ENCODE peak calls at places on chromosome 16, in seven cellular contexts. U is CD8-positive, alpha-beta memory T cell; M is cardiac muscle cell; G is PC-3; T is Panc1; Q is A549; A is neural progenitor cell. I is an unnamed sample.

GRCh38 chr16:81562174-81562849 is 117.7 kb downstream of the CMIP start:
- DNase-seq in A (no peak), Q (no peak), G (no peak), M (no peak), U (no peak), T (no peak), I (no peak)

GRCh38 chr16:69112285-69113129 is 7.1 kb downstream of the HAS3 start:
- DNase-seq in G (peak; percentile 38), A (peak; percentile 84), U (peak; percentile 16), M (peak; percentile 54), Q (peak; percentile 66), T (no peak), I (no peak)

GRCh38 chr16:50467943-50468748 is 80.0 kb upstream of the NKD1 start:
- DNase-seq in U (no peak), M (peak; percentile 47), T (no peak), G (no peak), Q (no peak), A (peak; percentile 93), I (no peak)

GRCh38 chr16:53429221-53429943 is 4.9 kb upstream of the RBL2 start:
- DNase-seq in T (no peak), U (no peak), M (no peak), Q (no peak), G (peak; percentile 55), A (no peak), I (no peak)

GRCh38 chr16:86998196-86999001 is 318.8 kb downstream of the C16orf95 start:
- DNase-seq in Q (no peak), U (no peak), A (no peak), T (no peak), G (no peak), M (no peak), I (no peak)

GRCh38 chr16:48291754-48292153 is 44.4 kb upstream of the ABCC11 start:
- DNase-seq in A (no peak), G (no peak), M (no peak), T (no peak), U (no peak), Q (no peak), I (no peak)

GRCh38 chr16:90046122-90046970 is 27.1 kb upstream of the DBNDD1 start:
- DNase-seq in U (no peak), T (no peak), G (no peak), M (no peak), Q (no peak), A (no peak), I (no peak)

GRCh38 chr16:88406096-88407041 is 23.6 kb downstream of the ZNF469 start:
- DNase-seq in A (peak; percentile 50), T (no peak), G (no peak), M (no peak), U (no peak), Q (no peak), I (no peak)

GRCh38 chr16:27748868-27749546 is 199.1 kb downstream of the KATNIP start:
- DNase-seq in G (peak; percentile 65), U (no peak), A (peak; percentile 61), Q (peak; percentile 37), M (peak; percentile 71), T (no peak), I (no peak)

GRCh38 chr16:74291577-74292208 is 4.9 kb upstream of the PSMD7 start:
- DNase-seq in G (no peak), T (no peak), A (no peak), Q (no peak), M (no peak), U (no peak), I (no peak)

GRCh38 chr16:15953929-15954813 is 4.8 kb downstream of the ABCC1 start:
- DNase-seq in M (no peak), Q (no peak), A (no peak), T (no peak), U (no peak), G (no peak), I (no peak)
- H3K4me1 ChIP-seq in M (peaks cover 16% of the 10 kb centered on the region), Q (peaks cover 68% of the 10 kb centered on the region), A (peaks cover 20% of the 10 kb centered on the region), T (peaks cover 70% of the 10 kb centered on the region), U (peaks cover 49% of the 10 kb centered on the region), G (peaks cover 4% of the 10 kb centered on the region), I (peaks cover 40% of the 10 kb centered on the region)

DNA sequence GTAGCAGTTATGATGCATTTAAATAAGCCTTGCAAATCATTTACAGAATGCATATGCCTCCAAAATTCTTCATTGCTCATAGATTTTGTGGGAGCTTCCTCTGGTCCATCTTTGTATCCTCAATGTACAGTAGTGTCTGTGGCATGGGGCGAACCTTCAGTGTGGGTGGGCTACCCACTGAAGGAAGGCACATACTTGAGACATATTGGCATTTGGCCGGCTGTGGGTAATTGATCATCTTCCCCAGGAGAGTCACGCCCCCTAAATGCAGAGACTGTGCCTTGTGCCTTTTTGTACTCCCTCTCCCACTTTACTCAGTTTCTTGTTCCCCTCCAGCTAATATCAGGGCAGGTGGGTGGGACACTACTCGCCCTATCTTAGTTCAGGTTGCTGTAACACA is 132.0 kb downstream of the NPIPB5 start:
- DNase-seq in U (no peak), G (no peak), Q (no peak), A (no peak), T (no peak), M (no peak), I (peak; percentile 79)
- H3K4me1 ChIP-seq in U (no peaks in the 10 kb centered on the region), G (peaks cover 8% of the 10 kb centered on the region), Q (no peaks in the 10 kb centered on the region), A (no peaks in the 10 kb centered on the region), T (no peaks in the 10 kb centered on the region), M (no peaks in the 10 kb centered on the region), I (no peaks in the 10 kb centered on the region)

GRCh38 chr16:72921106-72921505 is 126.8 kb downstream of the ZFHX3 start:
- DNase-seq in M (no peak), A (no peak), T (no peak), U (no peak), G (no peak), Q (no peak), I (no peak)
- H3K4me1 ChIP-seq in M (peaks cover 14% of the 10 kb centered on the region), A (peaks cover 8% of the 10 kb centered on the region), T (no peaks in the 10 kb centered on the region), U (no peaks in the 10 kb centered on the region), G (no peaks in the 10 kb centered on the region), Q (peaks cover under 1% of the 10 kb centered on the region), I (peaks cover 19% of the 10 kb centered on the region)

DNA sequence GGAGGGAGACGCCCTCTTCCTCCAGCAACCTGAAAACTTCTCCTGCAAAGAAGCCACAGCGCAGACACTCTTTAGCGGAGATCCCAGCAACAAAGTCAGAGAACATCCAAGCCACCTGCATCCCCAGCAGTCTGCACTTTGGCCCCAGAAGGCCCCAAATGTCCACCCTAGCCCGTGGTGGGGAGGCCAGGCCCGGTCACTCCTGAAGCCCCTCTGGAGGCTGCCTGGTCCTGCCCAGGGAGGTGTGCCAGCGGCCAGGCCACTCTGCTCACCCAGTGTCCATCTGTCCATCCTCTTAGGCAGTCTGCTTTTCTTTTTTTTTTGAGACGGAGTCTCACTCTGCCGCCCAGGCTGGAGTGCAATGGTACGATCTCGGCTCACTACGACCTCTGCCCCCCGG is 5.4 kb downstream of the HAGHL start:
- DNase-seq in A (no peak), G (no peak), U (no peak), T (no peak), Q (no peak), M (no peak), I (no peak)
- H3K4me1 ChIP-seq in A (peaks cover 5% of the 10 kb centered on the region), G (peaks cover 7% of the 10 kb centered on the region), U (no peaks in the 10 kb centered on the region), T (no peaks in the 10 kb centered on the region), Q (peaks cover 6% of the 10 kb centered on the region), M (no peaks in the 10 kb centered on the region), I (peaks cover 20% of the 10 kb centered on the region)

DNA sequence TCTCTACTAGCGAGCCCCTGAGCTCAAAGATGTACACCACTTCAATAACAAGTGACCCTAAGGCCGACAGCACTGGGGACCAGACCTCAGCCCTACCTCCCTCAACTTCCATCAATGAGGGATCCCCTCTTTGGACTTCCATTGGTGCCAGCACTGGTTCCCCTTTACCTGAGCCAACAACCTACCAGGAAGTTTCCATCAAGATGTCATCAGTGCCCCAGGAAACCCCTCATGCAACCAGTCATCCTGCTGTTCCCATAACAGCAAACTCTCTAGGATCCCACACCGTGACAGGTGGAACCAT is 734 bp downstream of the SPN start:
- DNase-seq in M (no peak), T (no peak), Q (no peak), U (no peak), A (no peak), G (no peak), I (no peak)
- H3K4me1 ChIP-seq in M (peaks cover 21% of the 10 kb centered on the region), T (peaks cover 2% of the 10 kb centered on the region), Q (no peaks in the 10 kb centered on the region), U (peaks cover 49% of the 10 kb centered on the region), A (peaks cover 21% of the 10 kb centered on the region), G (no peaks in the 10 kb centered on the region), I (peaks cover 16% of the 10 kb centered on the region)

GRCh38 chr16:84596161-84596560 is 21.7 kb downstream of the COTL1 start:
- DNase-seq in U (no peak), A (no peak), Q (no peak), G (no peak), T (no peak), M (no peak), I (no peak)
- H3K4me1 ChIP-seq in U (peaks cover 71% of the 10 kb centered on the region), A (peaks cover 40% of the 10 kb centered on the region), Q (peaks cover 35% of the 10 kb centered on the region), G (no peaks in the 10 kb centered on the region), T (peaks cover 25% of the 10 kb centered on the region), M (peaks cover 41% of the 10 kb centered on the region), I (peaks cover 3% of the 10 kb centered on the region)

GRCh38 chr16:3158498-3159314 is 23.9 kb downstream of the ZNF213 start:
- DNase-seq in M (peak; percentile 54), Q (peak; percentile 94), U (peak; percentile 92), A (peak; percentile 83), G (peak; percentile 83), T (no peak), I (no peak)
- H3K4me1 ChIP-seq in M (no peaks in the 10 kb centered on the region), Q (no peaks in the 10 kb centered on the region), U (peaks cover 24% of the 10 kb centered on the region), A (no peaks in the 10 kb centered on the region), G (no peaks in the 10 kb centered on the region), T (peaks cover 9% of the 10 kb centered on the region), I (peaks cover 17% of the 10 kb centered on the region)

GRCh38 chr16:67509016-67509415 is 19.6 kb upstream of the RIPOR1 start:
- DNase-seq in T (no peak), G (no peak), M (no peak), U (no peak), Q (no peak), A (no peak), I (no peak)
- H3K4me1 ChIP-seq in T (no peaks in the 10 kb centered on the region), G (no peaks in the 10 kb centered on the region), M (peaks cover 3% of the 10 kb centered on the region), U (peaks cover 53% of the 10 kb centered on the region), Q (peaks cover 8% of the 10 kb centered on the region), A (peaks cover 6% of the 10 kb centered on the region), I (peaks cover 13% of the 10 kb centered on the region)